ENCODE peak calls at places on chromosomes 7 and 10, in six cellular contexts. C is IMR-90, E is neuronal stem cell, Q is mesenchymal stem cell, L is H9, P is H1. I is an unnamed sample.

GRCh38 chr7:8037151-8037550 is 68.6 kb downstream of the GLCCI1 start:
- DNase-seq in P (no peak), E (no peak), Q (no peak), L (no peak), C (no peak), I (peak; percentile 53)

GRCh38 chr7:7693881-7694280 is 24.5 kb downstream of the RPA3 start:
- DNase-seq in E (no peak), Q (peak; percentile 85), P (no peak), L (no peak), C (peak; percentile 92), I (peak; percentile 15)

GRCh38 chr7:64307254-64308018 is 6.3 kb upstream of the ZNF736 start:
- DNase-seq in E (peak; percentile 0), L (no peak), C (peak; percentile 68), Q (no peak), P (no peak), I (peak; percentile 93)

GRCh38 chr7:31408120-31408729 is 67.7 kb upstream of the NEUROD6 start:
- DNase-seq in Q (peak; percentile 58), P (no peak), C (peak; percentile 2), E (no peak), L (no peak), I (no peak)

GRCh38 chr10:130935051-130935450 is 376.5 kb downstream of the TCERG1L start:
- DNase-seq in Q (no peak), P (no peak), L (no peak), E (no peak), C (no peak), I (peak; percentile 42)

GRCh38 chr10:89632824-89633223 is 12.2 kb downstream of the PANK1 start:
- DNase-seq in C (no peak), E (no peak), L (no peak), Q (no peak), P (no peak), I (no peak)

GRCh38 chr10:33240931-33241330 is 93.5 kb downstream of the NRP1 start:
- DNase-seq in E (no peak), Q (no peak), P (no peak), L (no peak), C (peak; percentile 46), I (no peak)

GRCh38 chr7:89837515-89837914 is 316.8 kb upstream of the STEAP1 start:
- DNase-seq in E (peak; percentile 44), P (no peak), L (no peak), Q (no peak), C (no peak), I (no peak)

GRCh38 chr7:99252166-99252895 is 20.3 kb upstream of the MYH16 start:
- DNase-seq in C (no peak), L (peak; percentile 39), E (no peak), Q (no peak), P (no peak), I (no peak)

GRCh38 chr7:24982917-24983316 is 2.9 kb upstream of the OSBPL3 start:
- DNase-seq in Q (no peak), C (no peak), E (no peak), P (no peak), L (no peak), I (no peak)

GRCh38 chr7:140348161-140348849 is 50.0 kb downstream of the SLC37A3 start:
- DNase-seq in E (no peak), Q (no peak), L (no peak), C (peak; percentile 65), P (no peak), I (no peak)

GRCh38 chr7:128856001-128856718 is 6.5 kb upstream of the ATP6V1F start:
- DNase-seq in P (no peak), L (no peak), E (no peak), C (no peak), Q (no peak), I (no peak)

GRCh38 chr10:8061274-8062211 is 7.1 kb downstream of the GATA3 start:
- DNase-seq in E (peak; percentile 26), Q (no peak), C (no peak), L (no peak), P (no peak), I (no peak)

GRCh38 chr10:66786705-66787104 is 139.1 kb upstream of the LRRTM3 start:
- DNase-seq in P (no peak), L (no peak), E (no peak), Q (no peak), C (no peak), I (no peak)

GRCh38 chr10:8874972-8875371 is 820.5 kb downstream of the GATA3 start:
- DNase-seq in P (no peak), C (no peak), Q (no peak), L (no peak), E (no peak), I (no peak)

GRCh38 chr7:128321044-128321422 is 22.7 kb downstream of the RBM28 start:
- DNase-seq in E (no peak), Q (no peak), C (no peak), L (no peak), P (no peak), I (no peak)

GRCh38 chr10:127736915-127737562 is at the start of gene FOXI2:
- DNase-seq in C (no peak), L (peak; percentile 91), Q (no peak), E (peak; percentile 59), P (peak; percentile 41), I (no peak)

GRCh38 chr10:11724938-11725776 is 17.0 kb upstream of the ECHDC3 start:
- DNase-seq in C (peak; percentile 79), P (no peak), E (peak; percentile 26), Q (peak; percentile 61), L (no peak), I (peak; percentile 71)

GRCh38 chr7:118583651-118584050 is 359.1 kb downstream of the ANKRD7 start:
- DNase-seq in Q (no peak), C (no peak), L (no peak), P (no peak), E (no peak), I (no peak)

GRCh38 chr7:105971867-105972266 is 8.8 kb downstream of the CDHR3 start:
- DNase-seq in P (no peak), L (no peak), E (no peak), Q (no peak), C (no peak), I (no peak)

GRCh38 chr7:83077328-83077727 is 85.4 kb downstream of the PCLO start:
- DNase-seq in C (no peak), Q (no peak), E (no peak), L (no peak), P (no peak), I (no peak)

GRCh38 chr7:7323352-7323751 is 141.0 kb downstream of the C1GALT1 start:
- DNase-seq in L (no peak), P (no peak), Q (peak; percentile 12), E (no peak), C (no peak), I (no peak)

GRCh38 chr10:50641636-50642035 is 17.9 kb upstream of the SGMS1 start:
- DNase-seq in E (no peak), P (no peak), C (no peak), Q (no peak), L (no peak), I (no peak)

GRCh38 chr7:106054971-106055370 is 57.1 kb downstream of the SYPL1 start:
- DNase-seq in L (no peak), C (no peak), P (no peak), E (no peak), Q (no peak), I (no peak)

GRCh38 chr7:99308461-99309074 is 17.1 kb upstream of the ARPC1A start:
- DNase-seq in C (peak; percentile 70), Q (no peak), L (no peak), E (no peak), P (no peak), I (peak; percentile 33)

GRCh38 chr10:71801357-71801756 is 28.0 kb upstream of the VSIR start:
- DNase-seq in Q (no peak), C (no peak), P (no peak), L (no peak), E (no peak), I (no peak)

GRCh38 chr10:45383682-45384320 is 9.8 kb downstream of the ALOX5 start:
- DNase-seq in L (no peak), E (no peak), C (no peak), Q (no peak), P (no peak), I (no peak)

GRCh38 chr10:70864940-70865339 is 23.4 kb downstream of the PCBD1 start:
- DNase-seq in Q (no peak), C (no peak), P (no peak), L (no peak), E (no peak), I (no peak)

GRCh38 chr10:72340510-72340895 is 14.2 kb downstream of the DNAJB12 start:
- DNase-seq in Q (peak; percentile 70), L (peak; percentile 83), C (no peak), E (no peak), P (no peak), I (peak; percentile 83)

GRCh38 chr7:63044721-63045120 is 953.9 kb upstream of the ZNF722 start:
- DNase-seq in Q (no peak), E (no peak), C (no peak), L (no peak), P (no peak), I (no peak)
- H3K9me3 ChIP-seq in Q (peaks cover 34% of the 10 kb centered on the region), E (peaks cover 52% of the 10 kb centered on the region), C (peaks cover 57% of the 10 kb centered on the region), L (peaks cover 100% of the 10 kb centered on the region), P (peaks cover 77% of the 10 kb centered on the region), I (peaks cover 69% of the 10 kb centered on the region)

GRCh38 chr7:41885748-41886147 is 182.9 kb upstream of the INHBA start:
- DNase-seq in L (no peak), C (peak; percentile 55), E (no peak), P (no peak), Q (peak; percentile 35), I (no peak)
- H3K4me1 ChIP-seq in L (peaks cover 2% of the 10 kb centered on the region), C (peaks cover 39% of the 10 kb centered on the region), E (no peaks in the 10 kb centered on the region), P (no peaks in the 10 kb centered on the region), Q (peaks cover 21% of the 10 kb centered on the region), I (peaks cover 17% of the 10 kb centered on the region)

GRCh38 chr7:101632641-101633040 is 3.5 kb upstream of the MYL10 start:
- DNase-seq in P (no peak), C (no peak), Q (no peak), E (no peak), L (no peak), I (no peak)

GRCh38 chr7:101628522-101628921 is 574 bp downstream of the MYL10 start:
- DNase-seq in Q (no peak), C (no peak), L (no peak), P (no peak), E (no peak), I (no peak)

GRCh38 chr7:101631224-101631714 is 2.2 kb upstream of the MYL10 start:
- DNase-seq in C (no peak), L (no peak), Q (no peak), P (no peak), E (no peak), I (no peak)

GRCh38 chr7:101629171-101629570 is at the start of gene MYL10:
- DNase-seq in Q (no peak), P (no peak), L (no peak), E (no peak), C (no peak), I (no peak)

DNA sequence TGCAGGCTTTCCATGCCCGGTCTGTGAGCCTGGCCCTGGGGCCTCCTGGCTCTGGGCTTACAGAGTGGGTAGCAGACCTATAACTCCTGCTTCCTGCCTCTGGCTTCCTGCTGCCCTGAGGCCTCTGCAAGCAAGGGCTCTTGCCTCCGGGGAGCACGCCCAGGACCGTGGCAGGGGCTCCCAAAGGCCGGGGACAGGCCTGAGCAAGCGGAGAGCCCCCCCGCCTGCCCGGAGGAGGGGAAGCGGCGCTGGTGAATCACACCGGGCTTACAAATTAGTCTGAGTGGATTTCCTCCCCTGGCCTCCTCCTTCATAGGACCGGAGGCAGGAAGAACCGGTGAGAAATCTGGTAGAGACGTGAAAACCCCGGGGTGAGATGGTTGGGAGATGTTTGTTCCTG is 1.5 kb upstream of the MYL10 start:
- DNase-seq in E (no peak), C (peak; percentile 18), Q (peak; percentile 24), P (no peak), L (no peak), I (peak; percentile 80)
- H3K23ac ChIP-seq in E (peak overlapping the region; percentile 17), C (no peak overlapping the region), Q (no peak overlapping the region), P (no peak overlapping the region), L (no peak overlapping the region), I (no peak overlapping the region)

GRCh38 chr7:159099217-159099655 is 45.4 kb downstream of the VIPR2 start:
- DNase-seq in C (no peak), L (peak; percentile 17), E (no peak), Q (no peak), P (no peak), I (no peak)
- H3K9me3 ChIP-seq in C (peaks cover 64% of the 10 kb centered on the region), L (no peaks in the 10 kb centered on the region), E (no peaks in the 10 kb centered on the region), Q (no peaks in the 10 kb centered on the region), P (no peaks in the 10 kb centered on the region), I (peaks cover 11% of the 10 kb centered on the region)